ENCODE peak calls at places on chromosomes 13 and 19, in four cellular contexts. J is HL-60, K is K562, C is stomach. W is an unnamed sample.

GRCh38 chr13:43473437-43473836 is 313.3 kb downstream of the ENOX1 start:
- DNase-seq in K (no peak), C (no peak), J (no peak), W (no peak)

GRCh38 chr19:21566073-21566472 is 60.7 kb downstream of the ZNF429 start:
- DNase-seq in J (no peak), K (no peak), C (no peak), W (no peak)

GRCh38 chr19:17215125-17215971 is at the start of gene USE1:
- DNase-seq in C (peak; percentile 93), K (peak; percentile 96), J (peak; percentile 92), W (peak; percentile 86)

GRCh38 chr19:8257052-8257443 is 47.9 kb downstream of the CERS4 start:
- DNase-seq in C (no peak), J (no peak), K (peak; percentile 91), W (no peak)

GRCh38 chr13:49370390-49370789 is 73.5 kb downstream of the CAB39L start:
- DNase-seq in K (no peak), J (no peak), C (no peak), W (no peak)

GRCh38 chr13:46178143-46178542 is 3.8 kb downstream of the LCP1 start:
- DNase-seq in C (no peak), J (peak; percentile 76), K (no peak), W (no peak)

GRCh38 chr19:5749505-5749904 is 29.1 kb downstream of the CATSPERD start:
- DNase-seq in J (no peak), K (no peak), C (no peak), W (no peak)

GRCh38 chr19:4376245-4376990 is 23.9 kb downstream of the SH3GL1 start:
- DNase-seq in C (no peak), K (no peak), J (no peak), W (no peak)

GRCh38 chr19:2039082-2039958 is 11.7 kb downstream of the MKNK2 start:
- DNase-seq in C (no peak), J (no peak), K (no peak), W (no peak)

GRCh38 chr13:28373803-28374202 is 121.1 kb downstream of the FLT1 start:
- DNase-seq in K (no peak), C (no peak), J (peak; percentile 78), W (no peak)

GRCh38 chr19:10587022-10587838 is at the start of gene AP1M2:
- DNase-seq in C (peak; percentile 67), J (no peak), K (peak; percentile 3), W (no peak)

GRCh38 chr19:33683881-33684549 is 62.3 kb downstream of the CHST8 start:
- DNase-seq in J (peak; percentile 12), C (no peak), K (peak; percentile 27), W (no peak)

GRCh38 chr13:44471686-44472085 is 98.1 kb downstream of the SERP2 start:
- DNase-seq in J (no peak), K (no peak), C (no peak), W (no peak)

GRCh38 chr13:20561731-20562130 is 5.2 kb upstream of the IFT88 start:
- DNase-seq in J (no peak), K (no peak), C (no peak), W (no peak)

GRCh38 chr13:103130681-103131210 is 64.5 kb upstream of the SLC10A2 start:
- DNase-seq in C (no peak), J (no peak), K (no peak), W (no peak)

GRCh38 chr13:24150613-24151012 is 9.9 kb upstream of the SPATA13 start:
- DNase-seq in K (no peak), J (no peak), C (no peak), W (no peak)

GRCh38 chr13:111904701-111905608 is 162.0 kb upstream of the SOX1 start:
- DNase-seq in K (peak; percentile 57), C (no peak), J (no peak), W (no peak)

GRCh38 chr19:49200238-49200862 is 42.8 kb downstream of the TRPM4 start:
- DNase-seq in C (no peak), J (no peak), K (peak; percentile 96), W (peak; percentile 51)

GRCh38 chr19:47511681-47512080 is 3.2 kb downstream of the NAPA start:
- DNase-seq in J (no peak), C (no peak), K (no peak), W (no peak)

GRCh38 chr13:77492982-77493381 is 42.5 kb upstream of the SCEL start:
- DNase-seq in J (peak; percentile 34), C (no peak), K (no peak), W (no peak)

GRCh38 chr19:3672993-3673392 is 27.3 kb downstream of the PIP5K1C start:
- DNase-seq in C (no peak), J (no peak), K (no peak), W (no peak)

GRCh38 chr13:50574731-50575130 is 268.8 kb downstream of the DLEU7 start:
- DNase-seq in K (no peak), C (no peak), J (no peak), W (no peak)

GRCh38 chr13:59823495-59823894 is 340.2 kb downstream of the DIAPH3 start:
- DNase-seq in J (no peak), C (no peak), K (no peak), W (no peak)

GRCh38 chr19:45156751-45157150 is 4.0 kb downstream of the NKPD1 start:
- DNase-seq in C (peak; percentile 36), K (no peak), J (no peak), W (no peak)

GRCh38 chr13:111865046-111865445 is 201.9 kb upstream of the SOX1 start:
- DNase-seq in C (no peak), J (no peak), K (no peak), W (no peak)

DNA sequence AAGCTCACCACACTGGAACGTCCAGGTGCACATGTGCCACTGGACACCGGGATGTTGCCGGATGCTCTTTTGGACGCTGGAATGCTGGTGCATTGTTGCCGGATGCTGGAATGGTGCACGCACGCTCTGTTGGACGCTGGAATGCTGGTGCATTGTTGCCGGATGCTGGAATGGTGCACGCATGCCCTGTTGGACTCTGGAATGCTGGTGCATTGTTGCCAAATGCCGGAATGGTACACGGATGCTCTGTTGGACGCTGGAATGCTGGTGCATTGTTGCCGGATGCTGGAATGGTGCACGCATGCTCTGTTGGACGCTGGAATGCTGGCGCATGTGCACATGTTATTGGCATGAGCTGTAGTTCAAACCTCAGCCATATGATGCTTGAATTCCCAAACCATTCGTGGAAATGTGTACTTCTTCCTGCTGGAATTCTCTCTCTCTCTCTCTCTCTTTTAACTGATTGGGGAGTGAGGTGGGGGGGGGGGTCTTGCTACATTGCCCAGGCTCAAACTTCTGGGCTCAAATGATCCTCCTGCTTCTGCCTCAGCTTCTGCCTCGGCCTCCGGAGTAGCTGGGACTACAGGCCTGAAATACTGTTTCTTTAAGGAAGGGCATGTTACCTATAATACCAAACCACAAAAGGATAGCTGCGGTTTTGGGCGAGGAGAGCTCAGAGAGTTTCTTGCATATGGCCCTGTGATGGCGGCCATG is 1.2 kb upstream of the MCF2L start:
- DNase-seq in J (no peak), C (no peak), K (no peak), W (no peak)
- H3K27me3 ChIP-seq in J (peaks cover 45% of the 10 kb centered on the region), C (no peaks in the 10 kb centered on the region), K (peaks cover 57% of the 10 kb centered on the region), W (peaks cover 5% of the 10 kb centered on the region)

GRCh38 chr13:83881917-83882625 is at the start of gene SLITRK1:
- DNase-seq in J (no peak), K (peak; percentile 2), C (no peak), W (peak; percentile 93)
- H3K27me3 ChIP-seq in J (peaks cover 19% of the 10 kb centered on the region), K (no peaks in the 10 kb centered on the region), C (no peaks in the 10 kb centered on the region), W (no peaks in the 10 kb centered on the region)

DNA sequence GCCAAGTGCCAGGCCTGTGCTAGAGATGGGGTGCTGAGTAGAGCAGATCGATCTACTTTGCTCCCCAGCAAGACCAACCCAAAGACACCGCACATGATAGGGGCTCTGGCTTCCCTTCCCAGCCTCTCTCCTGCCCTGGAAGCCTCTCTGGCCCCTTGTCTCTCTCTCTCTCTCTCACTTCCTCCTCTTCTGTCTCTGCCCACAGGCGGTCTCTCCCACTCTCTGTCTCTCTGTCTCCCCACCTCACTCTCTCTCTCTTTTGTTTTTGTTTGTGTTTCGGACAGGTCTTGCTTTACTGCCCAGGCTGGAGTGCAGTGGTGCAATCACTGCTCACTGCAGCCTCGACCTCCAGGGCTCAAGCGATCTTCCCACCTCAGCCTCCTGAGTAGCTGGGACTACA is 1.3 kb downstream of the SELENOV start:
- DNase-seq in C (no peak), K (no peak), J (no peak), W (no peak)
- H3K27me3 ChIP-seq in C (peaks cover 18% of the 10 kb centered on the region), K (peaks cover 19% of the 10 kb centered on the region), J (peaks cover 37% of the 10 kb centered on the region), W (no peaks in the 10 kb centered on the region)

DNA sequence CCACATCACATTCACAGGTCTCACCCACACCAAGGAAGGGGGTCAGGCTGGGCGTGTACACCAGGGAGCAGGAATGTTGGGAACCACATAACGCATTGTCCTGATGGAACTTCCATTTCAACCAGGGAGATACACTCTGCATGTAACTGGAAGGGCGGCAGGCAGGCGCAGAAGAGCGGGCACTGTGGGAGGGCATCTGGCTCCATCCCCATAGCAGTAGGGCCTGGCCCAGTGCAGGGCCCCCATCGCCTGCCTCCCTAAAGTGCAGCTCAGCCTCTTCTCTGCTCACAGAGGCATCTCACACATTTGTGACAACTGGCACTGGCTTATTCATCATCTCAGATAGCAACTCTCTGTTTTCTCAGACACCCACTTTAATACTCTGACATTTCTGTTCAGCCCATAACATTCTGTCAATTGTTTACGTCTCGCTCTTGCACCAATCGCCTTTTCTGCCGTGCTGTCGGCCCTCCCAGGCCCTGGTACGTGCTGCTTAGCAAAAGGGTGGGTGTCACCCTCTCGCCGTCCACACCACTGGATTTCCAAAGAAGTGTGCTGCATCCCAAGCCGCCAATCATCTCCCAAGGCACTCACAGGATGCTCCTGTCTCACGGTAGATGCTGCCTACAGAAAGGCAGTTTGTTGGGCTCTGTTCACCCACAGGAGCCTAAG is 353.3 kb upstream of the ZNF507 start:
- DNase-seq in J (no peak), C (no peak), K (no peak), W (no peak)
- H3K27me3 ChIP-seq in J (no peaks in the 10 kb centered on the region), C (no peaks in the 10 kb centered on the region), K (no peaks in the 10 kb centered on the region), W (no peaks in the 10 kb centered on the region)

GRCh38 chr19:50449236-50449899 is 16.7 kb downstream of the MYBPC2 start:
- DNase-seq in K (no peak), C (no peak), J (no peak), W (no peak)

GRCh38 chr19:50451223-50451534 is 18.5 kb downstream of the MYBPC2 start:
- DNase-seq in K (no peak), C (no peak), J (no peak), W (no peak)

GRCh38 chr19:50447053-50447452 is 14.4 kb downstream of the MYBPC2 start:
- DNase-seq in C (no peak), J (no peak), K (no peak), W (no peak)

GRCh38 chr19:50450369-50451222 is 17.9 kb downstream of the MYBPC2 start:
- DNase-seq in K (no peak), C (no peak), J (no peak), W (no peak)

GRCh38 chr19:50447750-50448149 is 15.1 kb downstream of the MYBPC2 start:
- DNase-seq in C (no peak), J (no peak), K (no peak), W (no peak)
- H3K27me3 ChIP-seq in C (no peaks in the 10 kb centered on the region), J (peaks cover 5% of the 10 kb centered on the region), K (peaks cover 30% of the 10 kb centered on the region), W (no peaks in the 10 kb centered on the region)